ENCODE peak calls at places on chromosomes 16 and 17, in eight cellular contexts. Z is hepatocyte, B is GM23338, A is GM23248, K is neural progenitor cell, M is OCI-LY7, D is HCT116, Y is SK-N-SH. L is an unnamed sample.

GRCh38 chr17:39653662-39654331 is 11.4 kb upstream of the TCAP start:
- DNase-seq in Y (peak; percentile 92), D (no peak), B (peak; percentile 89), A (peak; percentile 57), M (peak; percentile 62), Z (peak; percentile 54), K (no peak), L (peak; percentile 48)

GRCh38 chr17:41687828-41688640 is 651 bp upstream of the EIF1 start:
- DNase-seq in B (peak; percentile 46), K (no peak), Y (peak; percentile 44), Z (peak; percentile 69), D (no peak), A (peak; percentile 73), M (peak; percentile 68), L (peak; percentile 46)

GRCh38 chr17:40179923-40180659 is 2.8 kb downstream of the RAPGEFL1 start:
- DNase-seq in A (peak; percentile 83), D (no peak), K (no peak), M (no peak), Z (no peak), B (no peak), Y (no peak), L (no peak)

GRCh38 chr17:69609495-69610315 is 195.2 kb downstream of the MAP2K6 start:
- DNase-seq in Y (no peak), Z (peak; percentile 27), K (peak; percentile 27), M (no peak), B (peak; percentile 59), D (peak; percentile 24), A (peak; percentile 60), L (peak; percentile 68)

GRCh38 chr17:82909322-82909904 is 69.6 kb upstream of the ZNF750 start:
- DNase-seq in Z (no peak), D (no peak), Y (no peak), K (no peak), M (no peak), B (no peak), A (no peak), L (no peak)

GRCh38 chr17:13953871-13954270 is 115.4 kb upstream of the COX10 start:
- DNase-seq in D (no peak), Y (no peak), K (no peak), Z (no peak), A (peak; percentile 56), B (no peak), M (no peak), L (no peak)

GRCh38 chr16:56603589-56603988 is 4.8 kb upstream of the MT2A start:
- DNase-seq in Y (peak; percentile 67), Z (peak; percentile 48), K (peak; percentile 54), D (peak; percentile 56), B (peak; percentile 80), M (peak; percentile 32), A (peak; percentile 44), L (peak; percentile 72)

GRCh38 chr17:7650509-7651096 is at the start of gene ATP1B2:
- DNase-seq in B (peak; percentile 99), Z (peak; percentile 88), D (no peak), M (peak; percentile 41), A (peak; percentile 46), Y (peak; percentile 95), K (peak; percentile 97), L (peak; percentile 47)

GRCh38 chr17:50345443-50346312 is at the start of gene XYLT2:
- DNase-seq in Y (peak; percentile 100), K (peak; percentile 96), A (peak; percentile 95), D (peak; percentile 57), Z (peak; percentile 95), B (peak; percentile 91), M (peak; percentile 94), L (peak; percentile 93)
- TF ChIP-seq EZH2phosphoT487 in Y (no peak), K (no peak), A (no peak), D (no peak), Z (no peak), B (no peak), M (no peak), L (no peak)

GRCh38 chr16:23948949-23949392 is 113.2 kb downstream of the PRKCB start:
- DNase-seq in K (no peak), Y (no peak), Z (no peak), M (no peak), D (no peak), A (no peak), B (no peak), L (no peak)

GRCh38 chr16:23952128-23953041 is 116.6 kb downstream of the PRKCB start:
- DNase-seq in Z (peak; percentile 74), D (no peak), B (no peak), K (peak; percentile 64), A (no peak), Y (peak; percentile 22), M (no peak), L (no peak)

GRCh38 chr16:23950898-23951297 is 115.1 kb downstream of the PRKCB start:
- DNase-seq in A (no peak), K (no peak), D (no peak), M (no peak), Z (no peak), B (no peak), Y (no peak), L (no peak)

GRCh38 chr16:23949630-23950290 is 114.0 kb downstream of the PRKCB start:
- DNase-seq in B (no peak), A (no peak), Z (no peak), M (peak; percentile 59), K (no peak), Y (no peak), D (no peak), L (no peak)

GRCh38 chr16:23950291-23950894 is 114.6 kb downstream of the PRKCB start:
- DNase-seq in A (no peak), Z (no peak), M (no peak), D (no peak), Y (no peak), K (no peak), B (no peak), L (no peak)
- H3K4me3 ChIP-seq in A (no peak overlapping the region), Z (no peak overlapping the region), M (no peak overlapping the region), D (no peak overlapping the region), Y (no peak overlapping the region), K (no peak overlapping the region), B (no peak overlapping the region), L (no peak overlapping the region)

GRCh38 chr17:11901901-11902300 is 95.4 kb downstream of the ZNF18 start:
- DNase-seq in Y (no peak), D (no peak), K (no peak), A (no peak), B (no peak), M (no peak), Z (no peak), L (no peak)
- TF ChIP-seq EZH2phosphoT487 in Y (no peak), D (no peak), K (no peak), A (no peak), B (no peak), M (no peak), Z (no peak), L (no peak)

GRCh38 chr16:84949776-84950436 is 61.4 kb downstream of the ZDHHC7 start:
- DNase-seq in A (no peak), M (no peak), B (no peak), D (no peak), K (no peak), Z (no peak), Y (no peak), L (no peak)
- H3K4me3 ChIP-seq in A (no peak overlapping the region), M (no peak overlapping the region), B (no peak overlapping the region), D (no peak overlapping the region), K (no peak overlapping the region), Z (no peak overlapping the region), Y (no peak overlapping the region), L (no peak overlapping the region)

DNA sequence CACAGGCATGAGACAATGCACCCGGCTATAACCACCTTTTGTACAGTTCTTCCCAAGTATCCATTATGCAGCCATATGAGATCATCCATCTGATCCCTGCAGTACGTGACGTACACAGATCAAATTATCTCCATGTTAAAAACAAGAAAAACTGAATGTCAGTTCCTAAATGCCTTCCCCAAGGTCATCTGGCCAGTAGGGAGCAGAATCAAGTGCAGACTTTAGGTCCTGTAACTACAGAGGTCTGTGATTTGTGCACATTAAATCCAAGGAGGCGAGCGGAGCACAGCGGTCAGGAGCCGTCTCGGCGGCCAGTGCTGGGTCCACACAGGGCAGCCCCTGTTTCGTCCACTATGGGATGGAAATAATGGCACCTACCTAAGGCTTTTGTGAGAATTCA is 23.6 kb downstream of the ZCCHC14 start:
- DNase-seq in B (no peak), Y (peak; percentile 69), A (no peak), Z (no peak), K (no peak), M (no peak), D (no peak), L (no peak)
- TF ChIP-seq EZH2phosphoT487 in B (no peak), Y (no peak), A (no peak), Z (no peak), K (no peak), M (no peak), D (no peak), L (no peak)

GRCh38 chr16:24731722-24732419 is 2.4 kb downstream of the TNRC6A start:
- DNase-seq in K (no peak), D (no peak), B (no peak), A (no peak), Z (no peak), M (no peak), Y (no peak), L (no peak)
- H3K4me3 ChIP-seq in K (peak overlapping the region; percentile 94), D (no peak overlapping the region), B (peak overlapping the region; percentile 91), A (peak overlapping the region; percentile 100), Z (no peak overlapping the region), M (peak overlapping the region; percentile 95), Y (peak overlapping the region; percentile 80), L (peak overlapping the region; percentile 75)